ENCODE peak calls at places on chromosomes 2 and 18, in five cellular contexts. E is AG08395, H is NCI-H1105 treated with DMSO at 0.1 percent for 48 hours, M is AML-193, Q is suprapubic skin. Y is an unnamed sample.
A peak's percentile ranks its signal among the peaks of the same experiment; 100 is the strongest.

GRCh38 chr2:119744335-119744939 is 15.3 kb upstream of the PTPN4 start:
- DNase-seq in Q (no peak), E (no peak), H (peak; percentile 39), M (no peak), Y (peak; percentile 74)

GRCh38 chr2:189651284-189651683 is 10.0 kb upstream of the ASNSD1 start:
- DNase-seq in M (no peak), H (no peak), E (no peak), Q (no peak), Y (no peak)

GRCh38 chr2:53711271-53711780 is 56.3 kb upstream of the CHAC2 start:
- DNase-seq in M (no peak), H (no peak), Q (no peak), E (no peak), Y (no peak)

GRCh38 chr2:101758001-101758400 is 60.5 kb downstream of the MAP4K4 start:
- DNase-seq in H (no peak), M (no peak), Q (no peak), E (no peak), Y (no peak)

GRCh38 chr2:12032421-12032820 is 286.0 kb downstream of the LPIN1 start:
- DNase-seq in E (no peak), Q (no peak), M (no peak), H (no peak), Y (no peak)

GRCh38 chr18:76750886-76751537 is 71.3 kb upstream of the ZNF236 start:
- DNase-seq in Q (no peak), E (no peak), H (no peak), M (no peak), Y (no peak)

GRCh38 chr2:74105413-74105812 is 42.3 kb downstream of the BOLA3 start:
- DNase-seq in H (no peak), Q (no peak), M (no peak), E (no peak), Y (no peak)

GRCh38 chr2:195257979-195258378 is 399.0 kb upstream of the SLC39A10 start:
- DNase-seq in H (no peak), M (no peak), E (no peak), Q (no peak), Y (no peak)

GRCh38 chr2:240339411-240340360 is 95.8 kb upstream of the GPC1 start:
- DNase-seq in Q (peak; percentile 65), H (no peak), E (no peak), M (no peak), Y (no peak)

GRCh38 chr18:59140287-59140885 is 702 bp downstream of the SEC11C start:
- DNase-seq in E (peak; percentile 55), H (peak; percentile 60), M (no peak), Q (no peak), Y (no peak)

GRCh38 chr2:101124684-101125366 is 26.4 kb downstream of the TBC1D8 start:
- DNase-seq in M (no peak), E (peak; percentile 92), Q (no peak), H (no peak), Y (no peak)

GRCh38 chr2:111246620-111247061 is 125.9 kb downstream of the BCL2L11 start:
- DNase-seq in Q (no peak), M (no peak), E (peak; percentile 11), H (no peak), Y (no peak)

GRCh38 chr2:75003773-75004172 is 45.3 kb downstream of the POLE4 start:
- DNase-seq in M (no peak), H (no peak), Q (no peak), E (no peak), Y (no peak)

GRCh38 chr2:162217596-162217995 is 25.6 kb downstream of the FAP start:
- DNase-seq in E (no peak), Q (no peak), M (no peak), H (no peak), Y (no peak)

GRCh38 chr2:210225461-210225798 is 183 bp upstream of the ACADL start:
- DNase-seq in E (no peak), M (no peak), H (no peak), Q (no peak), Y (no peak)

GRCh38 chr2:62768615-62769014 is 63.1 kb downstream of the EHBP1 start:
- DNase-seq in M (no peak), Q (no peak), H (no peak), E (no peak), Y (no peak)

GRCh38 chr2:202932425-202933138 is 20.5 kb downstream of the CARF start:
- DNase-seq in Q (no peak), E (peak; percentile 32), H (no peak), M (no peak), Y (no peak)

GRCh38 chr2:153230977-153231376 is 247.6 kb downstream of the RPRM start:
- DNase-seq in M (no peak), H (peak; percentile 70), Q (no peak), E (no peak), Y (no peak)

GRCh38 chr2:96832751-96833507 is 10.9 kb downstream of the ANKRD23 start:
- DNase-seq in M (no peak), E (peak; percentile 86), Q (no peak), H (peak; percentile 95), Y (peak; percentile 83)

Y was measured in DMS153.